ENCODE peak calls at places on chromosomes 5 and 9, in ten cellular contexts. D is AG10803, O is cardiac fibroblast, N is right lobe of liver, S is esophagus squamous epithelium, M is mucosa of descending colon, T is astrocyte of the spinal cord, R is lower lobe of right lung, X is IMR-90, J is epithelial cell of esophagus. G is an unnamed sample.

GRCh38 chr5:105931782-105932489 is 1738.8 kb downstream of the EFNA5 start:
- DNase-seq in D (peak; percentile 36), O (peak; percentile 83), N (no peak), S (no peak), M (no peak), T (peak; percentile 64), R (no peak), X (peak; percentile 73), J (no peak), G (peak; percentile 26)

GRCh38 chr9:82613516-82613915 is 449.4 kb downstream of the RASEF start:
- DNase-seq in D (no peak), O (no peak), N (no peak), S (no peak), M (no peak), T (no peak), R (no peak), X (no peak), J (no peak), G (no peak)

GRCh38 chr5:39485075-39485474 is 60.3 kb upstream of the DAB2 start:
- DNase-seq in D (peak; percentile 33), O (no peak), N (no peak), S (no peak), M (no peak), T (no peak), R (no peak), X (no peak), J (no peak), G (no peak)

GRCh38 chr9:115650768-115651167 is 502.8 kb upstream of the PAPPA start:
- DNase-seq in D (peak; percentile 98), O (peak; percentile 95), N (no peak), S (no peak), M (no peak), T (peak; percentile 90), R (no peak), X (peak; percentile 98), J (no peak), G (peak; percentile 79)

GRCh38 chr9:89912605-89912953 is 307.8 kb downstream of the GADD45G start:
- DNase-seq in D (no peak), O (no peak), N (no peak), S (no peak), M (no peak), T (no peak), R (no peak), X (no peak), J (no peak), G (no peak)

GRCh38 chr5:134174841-134175839 is 1.6 kb downstream of the SKP1 start:
- DNase-seq in D (peak; percentile 40), O (peak; percentile 66), N (no peak), S (no peak), M (no peak), T (peak; percentile 65), R (no peak), X (peak; percentile 67), J (peak; percentile 36), G (peak; percentile 53)

GRCh38 chr9:107363511-107364182 is 80.6 kb downstream of the RAD23B start:
- DNase-seq in D (no peak), O (no peak), N (no peak), S (no peak), M (no peak), T (no peak), R (no peak), X (no peak), J (no peak), G (no peak)

GRCh38 chr9:110546411-110546871 is 33.1 kb downstream of the SVEP1 start:
- DNase-seq in D (peak; percentile 48), O (peak; percentile 12), N (no peak), S (no peak), M (no peak), T (no peak), R (no peak), X (peak; percentile 7), J (no peak), G (no peak)

GRCh38 chr5:132525299-132525724 is 18.0 kb downstream of the IL5 start:
- DNase-seq in D (peak; percentile 26), O (no peak), N (no peak), S (no peak), M (no peak), T (no peak), R (no peak), X (no peak), J (no peak), G (no peak)

GRCh38 chr5:101689306-101689705 is 606.8 kb downstream of the SLCO4C1 start:
- DNase-seq in D (no peak), O (no peak), N (no peak), S (no peak), M (no peak), T (no peak), R (no peak), X (no peak), J (no peak), G (no peak)

GRCh38 chr5:153153086-153153485 is 337.4 kb upstream of the GRIA1 start:
- DNase-seq in D (peak; percentile 85), O (peak; percentile 52), N (no peak), S (no peak), M (no peak), T (peak; percentile 73), R (no peak), X (no peak), J (peak; percentile 39), G (peak; percentile 74)

GRCh38 chr9:17219261-17219660 is 84.4 kb downstream of the CNTLN start:
- DNase-seq in D (peak; percentile 1), O (peak; percentile 44), N (no peak), S (no peak), M (no peak), T (peak; percentile 6), R (no peak), X (peak; percentile 10), J (peak; percentile 30), G (peak; percentile 1)

GRCh38 chr5:134086943-134087305 is 27.6 kb upstream of the TCF7 start:
- DNase-seq in D (no peak), O (no peak), N (no peak), S (no peak), M (no peak), T (no peak), R (no peak), X (no peak), J (no peak), G (no peak)

GRCh38 chr5:141615991-141616715 is 2.6 kb downstream of the DIAPH1 start:
- DNase-seq in D (no peak), O (no peak), N (no peak), S (no peak), M (no peak), T (no peak), R (no peak), X (no peak), J (no peak), G (no peak)

GRCh38 chr5:116153687-116154174 is 68.9 kb downstream of the COMMD10 start:
- DNase-seq in D (no peak), O (no peak), N (no peak), S (no peak), M (no peak), T (no peak), R (no peak), X (no peak), J (no peak), G (no peak)

GRCh38 chr5:146426853-146427618 is 20.1 kb upstream of the TCERG1 start:
- DNase-seq in D (peak; percentile 54), O (peak; percentile 60), N (no peak), S (no peak), M (no peak), T (peak; percentile 50), R (no peak), X (peak; percentile 52), J (peak; percentile 50), G (peak; percentile 23)

DNA sequence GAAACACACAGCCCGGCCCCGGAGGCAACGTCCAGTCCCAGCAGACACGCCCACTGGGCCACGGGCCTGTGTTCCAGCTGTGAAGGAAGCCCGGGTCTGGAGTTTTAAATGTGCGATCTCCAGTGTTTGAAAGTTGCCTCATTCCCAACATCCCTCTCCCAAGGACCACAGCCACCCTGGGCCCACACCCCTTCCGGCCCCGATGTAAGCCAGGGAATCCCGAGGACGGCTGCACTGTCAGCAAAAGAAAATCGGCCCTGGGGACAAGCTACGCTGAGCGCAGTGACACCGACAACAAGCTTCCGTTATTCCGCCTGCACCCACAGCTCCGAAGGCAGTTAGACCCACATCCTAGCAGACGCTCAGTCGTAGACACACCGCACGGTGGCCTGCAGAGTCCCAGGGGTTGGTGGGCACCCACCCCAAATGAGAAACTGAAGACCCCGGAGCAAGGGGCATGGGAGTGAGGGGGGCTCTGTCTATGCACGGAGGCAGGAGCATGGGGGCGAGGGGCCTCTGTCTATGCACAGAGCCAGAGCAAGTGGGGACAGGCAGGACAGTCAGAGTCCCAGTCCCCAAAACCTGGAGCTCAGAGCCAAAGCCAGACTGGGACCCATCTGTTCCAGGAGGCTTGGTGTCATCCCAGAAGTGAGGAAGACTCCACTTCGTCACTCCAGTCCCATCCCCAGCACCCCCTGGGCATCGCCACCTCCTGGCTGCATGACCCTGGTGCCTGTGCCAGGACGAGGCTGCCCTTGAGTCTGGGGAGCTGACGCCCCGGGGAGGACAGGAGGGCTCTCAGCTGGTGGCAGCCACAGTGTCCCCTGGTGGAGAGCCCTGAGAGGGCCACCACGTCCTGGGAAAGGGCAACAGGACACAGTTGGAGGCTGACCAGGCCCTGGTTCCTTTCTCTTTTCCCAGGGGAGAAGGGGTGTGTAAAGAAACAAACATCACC is 23.4 kb downstream of the GLT6D1 start:
- DNase-seq in D (no peak), O (no peak), N (no peak), S (no peak), M (no peak), T (no peak), R (no peak), X (no peak), J (no peak), G (no peak)
- TF ChIP-seq CTCF in D (no peak), O (no peak), N (no peak), S (no peak), M (no peak), T (no peak), R (no peak), X (no peak), J (no peak), G (no peak)

GRCh38 chr9:135093111-135093510 is 5.6 kb downstream of the OLFM1 start:
- DNase-seq in D (no peak), O (no peak), N (no peak), S (no peak), M (no peak), T (no peak), R (no peak), X (no peak), J (no peak), G (no peak)
- H3K4me3 ChIP-seq in D (no peak overlapping the region), O (no peak overlapping the region), N (no peak overlapping the region), S (no peak overlapping the region), M (no peak overlapping the region), T (no peak overlapping the region), R (no peak overlapping the region), X (no peak overlapping the region), J (no peak overlapping the region), G (no peak overlapping the region)

GRCh38 chr5:157026789-157027424 is 32.0 kb downstream of the HAVCR1 start:
- DNase-seq in D (no peak), O (no peak), N (no peak), S (no peak), M (no peak), T (no peak), R (no peak), X (no peak), J (peak; percentile 23), G (no peak)
- TF ChIP-seq CTCF in D (peak; percentile 49), O (no peak), N (peak; percentile 55), S (peak; percentile 32), M (peak; percentile 26), T (peak; percentile 28), R (peak; percentile 49), X (no peak), J (peak; percentile 48), G (peak; percentile 36)

DNA sequence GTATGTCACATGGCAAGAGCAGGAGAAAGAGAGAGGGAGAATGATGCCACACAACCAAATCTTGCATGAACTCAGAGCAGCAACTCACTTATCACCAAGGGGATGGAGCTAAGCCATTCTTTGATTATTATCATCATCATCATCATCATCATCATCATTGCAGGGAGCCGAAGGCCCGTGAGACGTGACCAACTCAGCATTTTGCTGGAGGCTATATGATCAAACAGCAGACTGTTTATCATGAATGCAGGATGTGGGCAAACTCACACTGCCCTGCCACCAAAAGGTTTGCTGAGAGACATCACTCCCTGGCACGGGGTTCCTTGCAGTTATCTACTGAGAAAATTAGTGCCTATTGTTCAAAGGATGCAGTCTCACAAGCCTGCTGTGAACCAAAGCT is 8.6 kb upstream of the ZNF169 start:
- DNase-seq in D (no peak), O (no peak), N (no peak), S (no peak), M (no peak), T (no peak), R (no peak), X (no peak), J (peak; percentile 14), G (no peak)
- H3K4me3 ChIP-seq in D (no peak overlapping the region), O (no peak overlapping the region), N (no peak overlapping the region), S (no peak overlapping the region), M (no peak overlapping the region), T (no peak overlapping the region), R (no peak overlapping the region), X (no peak overlapping the region), J (no peak overlapping the region), G (no peak overlapping the region)

G was measured in foreskin fibroblast.